ENCODE peak calls at places on chromosomes 12 and 14, in seven cellular contexts. Y, E, K, I, M, W and P are unnamed samples. For H3K9me3, the result is how much of the 10 kb centered on the place peaks cover.

GRCh38 chr12:109111775-109112491 is 4.5 kb upstream of the ACACB start:
- DNase-seq in I (no peak), M (peak), E (peak), K (peak), Y (peak), W (peak), P (peak)

GRCh38 chr14:73239463-73240241 is 2.3 kb downstream of the PAPLN start:
- DNase-seq in K (peak), W (no peak), I (no peak), Y (no peak), E (peak), M (no peak), P (peak)

GRCh38 chr12:106675651-106676435 is 93.0 kb downstream of the RFX4 start:
- DNase-seq in Y (no peak), E (no peak), M (no peak), W (no peak), K (no peak), I (no peak), P (no peak)

GRCh38 chr12:125399489-125399888 is 334.3 kb downstream of the AACS start:
- DNase-seq in M (no peak), W (no peak), E (no peak), Y (no peak), I (no peak), K (no peak), P (no peak)

GRCh38 chr14:69715725-69716482 is 51.0 kb upstream of the SRSF5 start:
- DNase-seq in I (no peak), K (peak), M (no peak), Y (no peak), E (peak), W (peak), P (peak)

GRCh38 chr12:54658306-54659264 is 10.4 kb upstream of the DCD start:
- DNase-seq in W (peak), Y (peak), E (peak), I (no peak), M (peak), K (peak), P (peak)

GRCh38 chr12:6696690-6697583 is 3.7 kb downstream of the PIANP start:
- DNase-seq in I (no peak), K (no peak), W (no peak), M (no peak), E (no peak), Y (no peak), P (no peak)

GRCh38 chr14:38127356-38127755 is 80.3 kb upstream of the SSTR1 start:
- DNase-seq in I (no peak), Y (no peak), E (no peak), W (no peak), M (no peak), K (no peak), P (no peak)

GRCh38 chr12:34298971-34299801 is 276.9 kb downstream of the ALG10 start:
- DNase-seq in Y (peak), W (no peak), I (no peak), K (no peak), E (no peak), M (no peak), P (peak)
- H3K9me3 ChIP-seq in Y (under half), W (under half), I (half or more), K (under half), E (under half), M (under half), P (under half)

GRCh38 chr12:47776471-47777143 is 3.6 kb downstream of the SLC48A1 start:
- DNase-seq in K (no peak), M (no peak), Y (no peak), W (no peak), E (no peak), I (no peak), P (peak)
- H3K4me3 ChIP-seq in K (no peak), M (no peak), Y (no peak), W (no peak), E (no peak), I (no peak), P (no peak)

DNA sequence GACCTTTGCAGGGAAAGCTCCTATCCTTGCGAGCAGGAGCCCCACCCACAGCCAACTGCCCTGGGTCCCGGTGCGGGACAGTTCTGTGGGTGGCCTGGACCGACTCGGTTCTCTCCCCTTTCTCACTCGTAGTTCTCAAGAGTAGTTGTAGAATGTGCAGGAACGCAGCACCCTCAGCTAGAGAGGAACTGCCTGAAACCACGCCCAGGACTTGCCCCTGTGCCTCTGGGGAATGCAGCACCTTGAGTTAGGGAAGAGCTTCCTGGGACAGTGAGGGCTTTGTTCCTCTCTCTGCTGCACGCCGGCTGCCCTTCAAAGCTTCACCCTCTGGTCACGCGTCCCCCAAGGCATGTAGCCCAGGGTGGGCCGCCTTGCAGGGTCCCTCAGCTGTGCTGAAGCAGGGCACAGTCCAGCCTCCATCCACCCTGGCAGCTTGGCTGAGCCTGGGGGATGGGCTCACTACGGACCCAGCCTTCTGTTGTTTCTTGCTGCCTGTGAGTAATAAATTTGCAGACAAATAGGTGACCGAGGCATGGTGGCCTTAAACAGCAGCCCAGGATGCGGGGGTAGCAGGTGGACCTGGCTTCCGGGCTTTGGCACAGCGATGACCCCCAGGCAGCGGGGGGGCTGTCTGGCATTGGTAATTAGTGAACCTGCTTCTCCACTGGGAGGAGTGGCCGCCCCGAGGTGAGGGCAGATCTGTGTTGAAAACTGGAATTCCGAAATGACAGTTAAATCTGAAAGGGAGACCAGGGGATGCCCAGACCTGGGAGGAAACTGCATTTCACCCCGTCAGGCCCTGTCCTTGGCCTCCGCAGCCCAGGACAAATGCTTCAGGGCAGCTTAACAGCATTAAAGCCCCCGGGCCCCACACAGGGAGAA is 264.8 kb downstream of the ADGRD1 start:
- DNase-seq in Y (no peak), K (no peak), W (no peak), M (no peak), E (peak), I (no peak), P (no peak)
- H3K9me3 ChIP-seq in Y (under half), K (under half), W (under half), M (under half), E (under half), I (under half), P (under half)

GRCh38 chr14:95518045-95518751 is 1.7 kb upstream of the SYNE3 start:
- DNase-seq in Y (no peak), I (no peak), M (peak), K (peak), E (no peak), W (peak), P (no peak)
- H3K4me3 ChIP-seq in Y (no peak), I (no peak), M (no peak), K (no peak), E (no peak), W (no peak), P (no peak)

DNA sequence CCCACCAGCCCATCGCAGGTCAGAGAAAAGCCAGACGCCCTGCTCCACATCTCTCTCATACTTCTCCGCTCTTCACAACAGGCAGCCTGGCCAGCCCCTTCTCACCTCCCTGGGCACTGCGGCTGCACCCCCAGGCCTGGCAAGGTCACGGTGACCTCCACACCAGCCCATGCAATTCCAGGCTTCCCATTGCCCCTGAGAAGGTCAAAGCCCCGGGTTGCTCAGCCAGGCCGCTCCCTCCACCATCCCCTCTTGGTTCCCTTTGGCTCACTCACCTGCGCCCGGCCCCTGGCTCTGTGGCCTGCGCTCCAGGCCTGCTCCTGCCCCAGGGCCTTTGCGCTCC is 55.4 kb downstream of the GALNT9 start:
- DNase-seq in W (no peak), E (no peak), Y (no peak), I (no peak), K (no peak), M (no peak), P (peak)
- H3K9me3 ChIP-seq in W (under half), E (under half), Y (under half), I (under half), K (under half), M (under half), P (under half)